ENCODE peak calls at places on chromosomes 13 and 19, in eight cellular contexts. R is stimulated activated CD4-positive, alpha-beta T cell treated with anti-CD3 and anti-CD28 coated beads, Interleukin-4, amount 100 ng/mL, for 24 hours; K is EL; V is NCI-H146; I is activated effector memory CD4-positive, alpha-beta T cell treated with anti-CD3 and anti-CD28 coated beads, Interleukin-2, amount 50 U/mL, for 16 hours; Z is posterior cingulate gyrus; B is AG10803; X is HFFc6. Q is an unnamed sample.

GRCh38 chr13:27535546-27535945 is 84.8 kb downstream of the LNX2 start:
- DNase-seq in R (no peak), K (no peak), V (no peak), I (no peak), Z (no peak), B (peak; percentile 9), X (no peak), Q (no peak)

GRCh38 chr13:106446011-106446410 is 89.5 kb downstream of the EFNB2 start:
- DNase-seq in R (no peak), K (peak; percentile 61), V (no peak), I (no peak), Z (no peak), B (peak; percentile 58), X (peak; percentile 22), Q (no peak)

GRCh38 chr13:48746816-48747215 is 93.1 kb downstream of the CYSLTR2 start:
- DNase-seq in R (no peak), K (no peak), V (no peak), I (no peak), Z (no peak), B (no peak), X (no peak), Q (no peak)

GRCh38 chr19:47350599-47350998 is 1.5 kb downstream of the DHX34 start:
- DNase-seq in R (no peak), K (no peak), V (no peak), I (no peak), Z (no peak), B (no peak), X (no peak), Q (no peak)

GRCh38 chr13:34419025-34419424 is 523.0 kb upstream of the NBEA start:
- DNase-seq in R (no peak), K (no peak), V (peak; percentile 86), I (no peak), Z (no peak), B (no peak), X (no peak), Q (no peak)

GRCh38 chr19:5143471-5144411 is 174.8 kb downstream of the KDM4B start:
- DNase-seq in R (no peak), K (no peak), V (no peak), I (no peak), Z (peak; percentile 22), B (no peak), X (no peak), Q (peak; percentile 83)

GRCh38 chr13:86831084-86831483 is 840.1 kb upstream of the SLITRK5 start:
- DNase-seq in R (no peak), K (no peak), V (no peak), I (no peak), Z (no peak), B (no peak), X (no peak), Q (no peak)

GRCh38 chr13:103403148-103403740 is 337.0 kb upstream of the SLC10A2 start:
- DNase-seq in R (no peak), K (no peak), V (peak; percentile 80), I (no peak), Z (no peak), B (no peak), X (no peak), Q (no peak)

GRCh38 chr19:40594657-40595077 is 6.5 kb upstream of the LTBP4 start:
- DNase-seq in R (no peak), K (peak; percentile 64), V (no peak), I (no peak), Z (peak; percentile 55), B (no peak), X (peak; percentile 47), Q (no peak)

GRCh38 chr19:43751466-43752220 is 3.1 kb downstream of the SMG9 start:
- DNase-seq in R (no peak), K (peak; percentile 33), V (no peak), I (no peak), Z (no peak), B (peak; percentile 70), X (peak; percentile 60), Q (no peak)

Q was measured in Karpas-422.